ENCODE peak calls at places on chromosome 17, in ten cellular contexts. C is IMR-90, H is uterus, P is spleen, B is tibial nerve, D is colonic mucosa, M is sigmoid colon, O is heart left ventricle, J is keratinocyte, G is GM06990. I is an unnamed sample. For H3K36me3 and H3K27me3, the result is how much of the 10 kb centered on the place peaks cover.

GRCh38 chr17:59165933-59166342 is 10.4 kb downstream of the PRR11 start:
- DNase-seq in C (peak), H (no peak), P (no peak), B (peak), D (no peak), M (no peak), O (no peak), J (no peak), G (peak), I (no peak)

GRCh38 chr17:49469831-49470568 is 25.1 kb upstream of the NGFR start:
- DNase-seq in C (no peak), H (no peak), P (no peak), B (no peak), D (peak), M (no peak), O (no peak), J (no peak), G (no peak), I (no peak)

GRCh38 chr17:38509772-38510423 is 81.6 kb downstream of the ARHGAP23 start:
- DNase-seq in C (no peak), H (no peak), P (no peak), B (no peak), D (no peak), M (no peak), O (peak), J (no peak), G (no peak), I (no peak)

GRCh38 chr17:39603304-39604016 is 4.3 kb downstream of the NEUROD2 start:
- DNase-seq in C (no peak), H (no peak), P (no peak), B (no peak), D (no peak), M (no peak), O (no peak), J (no peak), G (no peak), I (no peak)

GRCh38 chr17:8375738-8376259 is 705 bp downstream of the KRABD2 start:
- DNase-seq in C (peak), H (no peak), P (no peak), B (no peak), D (peak), M (no peak), O (no peak), J (no peak), G (no peak), I (no peak)

GRCh38 chr17:1989135-1989534 is 36.0 kb downstream of the RTN4RL1 start:
- DNase-seq in C (peak), H (peak), P (no peak), B (peak), D (no peak), M (peak), O (no peak), J (peak), G (no peak), I (peak)

GRCh38 chr17:17785407-17785806 is 51.4 kb downstream of the SREBF1 start:
- DNase-seq in C (no peak), H (no peak), P (no peak), B (no peak), D (no peak), M (no peak), O (peak), J (no peak), G (no peak), I (no peak)

GRCh38 chr17:46866747-46867146 is 15.4 kb downstream of the WNT9B start:
- DNase-seq in C (no peak), H (no peak), P (no peak), B (no peak), D (no peak), M (no peak), O (no peak), J (no peak), G (no peak), I (no peak)

GRCh38 chr17:38982858-38983746 is 15.9 kb upstream of the FBXO47 start:
- DNase-seq in C (peak), H (peak), P (no peak), B (peak), D (peak), M (peak), O (no peak), J (peak), G (no peak), I (no peak)

GRCh38 chr17:38592487-38592886 is 13.3 kb downstream of the SRCIN1 start:
- DNase-seq in C (no peak), H (no peak), P (no peak), B (no peak), D (no peak), M (no peak), O (no peak), J (no peak), G (no peak), I (no peak)

GRCh38 chr17:47875011-47875471 is 21.0 kb upstream of the SP2 start:
- DNase-seq in C (no peak), H (no peak), P (no peak), B (no peak), D (no peak), M (no peak), O (peak), J (no peak), G (no peak), I (no peak)

GRCh38 chr17:27804113-27804512 is 3.8 kb upstream of the NOS2 start:
- DNase-seq in C (no peak), H (no peak), P (no peak), B (no peak), D (no peak), M (no peak), O (no peak), J (no peak), G (no peak), I (no peak)

GRCh38 chr17:50181155-50181554 is 15.3 kb downstream of the SGCA start:
- DNase-seq in C (no peak), H (no peak), P (no peak), B (no peak), D (no peak), M (no peak), O (no peak), J (no peak), G (no peak), I (no peak)

GRCh38 chr17:18332909-18333489 is 17.9 kb downstream of the SMCR8 start:
- DNase-seq in C (peak), H (no peak), P (no peak), B (no peak), D (no peak), M (no peak), O (no peak), J (no peak), G (no peak), I (no peak)

GRCh38 chr17:34769049-34769448 is 189.7 kb downstream of the TMEM132E start:
- DNase-seq in C (no peak), H (no peak), P (no peak), B (no peak), D (no peak), M (no peak), O (no peak), J (no peak), G (no peak), I (no peak)

GRCh38 chr17:1577657-1578428 is 15.3 kb upstream of the PITPNA start:
- DNase-seq in C (no peak), H (no peak), P (peak), B (no peak), D (no peak), M (no peak), O (no peak), J (no peak), G (no peak), I (no peak)

GRCh38 chr17:2703606-2704005 is 8.0 kb downstream of the CLUH start:
- DNase-seq in C (no peak), H (no peak), P (no peak), B (no peak), D (no peak), M (no peak), O (peak), J (no peak), G (no peak), I (no peak)

GRCh38 chr17:4162775-4163498 is 19.9 kb downstream of the CYB5D2 start:
- DNase-seq in C (peak), H (no peak), P (no peak), B (no peak), D (no peak), M (no peak), O (no peak), J (no peak), G (no peak), I (no peak)

DNA sequence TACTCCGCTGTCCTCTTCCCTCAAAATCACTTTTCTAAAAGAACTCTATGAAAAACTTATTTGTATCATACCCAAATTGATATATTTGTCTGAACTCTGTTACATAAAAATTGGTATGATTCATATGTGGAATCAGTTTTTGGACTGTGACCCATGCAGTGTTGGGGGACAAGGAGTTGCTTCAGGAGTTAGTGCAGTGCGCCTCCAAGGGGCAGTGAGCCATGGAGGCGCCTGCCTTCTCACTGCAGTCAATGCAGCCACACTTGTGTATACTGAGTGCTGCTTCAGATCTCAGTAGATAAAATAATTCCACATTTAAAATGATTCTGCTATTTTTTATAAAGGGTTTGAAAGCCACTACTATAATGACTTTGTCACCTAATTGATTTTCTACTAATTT is 32.5 kb downstream of the DGKE start:
- DNase-seq in C (no peak), H (no peak), P (no peak), B (no peak), D (no peak), M (no peak), O (no peak), J (no peak), G (no peak), I (no peak)
- TF ChIP-seq CTCF in C (no peak), H (no peak), P (no peak), B (no peak), D (no peak), M (no peak), O (no peak), J (peak), G (no peak), I (no peak)

GRCh38 chr17:35825206-35825605 is 15.9 kb downstream of the TAF15 start:
- DNase-seq in C (no peak), H (no peak), P (no peak), B (no peak), D (no peak), M (no peak), O (no peak), J (no peak), G (no peak), I (no peak)
- H3K36me3 ChIP-seq in C (under half), H (under half), P (under half), B (under half), D (under half), M (under half), O (half or more), J (under half), G (under half), I (under half)

GRCh38 chr17:77745702-77746101 is 212.8 kb upstream of the TNRC6C start:
- DNase-seq in C (no peak), H (no peak), P (no peak), B (no peak), D (no peak), M (peak), O (no peak), J (no peak), G (no peak), I (no peak)
- H3K27me3 ChIP-seq in C (under half), H (under half), P (under half), B (under half), D (under half), M (under half), O (under half), J (under half), G (under half), I (under half)

DNA sequence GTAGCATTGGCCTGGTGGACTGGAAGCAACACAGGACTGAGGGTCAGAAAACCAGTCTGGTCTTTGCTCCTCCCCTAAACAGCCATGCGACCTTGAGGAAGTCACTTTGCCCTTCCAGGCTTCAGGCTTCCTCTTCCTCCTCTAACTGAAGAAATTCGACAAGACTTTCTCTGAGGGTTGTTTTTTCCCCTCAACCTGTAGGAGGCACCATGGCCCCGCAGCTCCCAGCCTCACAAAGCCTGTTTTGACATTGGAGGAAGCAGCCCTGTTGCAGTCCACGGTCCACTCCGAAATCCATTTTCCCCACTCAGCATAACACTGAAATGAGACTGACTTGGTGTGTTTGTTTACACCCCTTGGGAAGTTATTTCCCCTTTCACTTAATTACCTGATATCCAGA is 41.2 kb upstream of the PIRT start:
- DNase-seq in C (no peak), H (no peak), P (no peak), B (no peak), D (peak), M (no peak), O (peak), J (no peak), G (no peak), I (no peak)
- TF ChIP-seq CTCF in C (no peak), H (no peak), P (no peak), B (peak), D (peak), M (no peak), O (peak), J (peak), G (peak), I (no peak)

DNA sequence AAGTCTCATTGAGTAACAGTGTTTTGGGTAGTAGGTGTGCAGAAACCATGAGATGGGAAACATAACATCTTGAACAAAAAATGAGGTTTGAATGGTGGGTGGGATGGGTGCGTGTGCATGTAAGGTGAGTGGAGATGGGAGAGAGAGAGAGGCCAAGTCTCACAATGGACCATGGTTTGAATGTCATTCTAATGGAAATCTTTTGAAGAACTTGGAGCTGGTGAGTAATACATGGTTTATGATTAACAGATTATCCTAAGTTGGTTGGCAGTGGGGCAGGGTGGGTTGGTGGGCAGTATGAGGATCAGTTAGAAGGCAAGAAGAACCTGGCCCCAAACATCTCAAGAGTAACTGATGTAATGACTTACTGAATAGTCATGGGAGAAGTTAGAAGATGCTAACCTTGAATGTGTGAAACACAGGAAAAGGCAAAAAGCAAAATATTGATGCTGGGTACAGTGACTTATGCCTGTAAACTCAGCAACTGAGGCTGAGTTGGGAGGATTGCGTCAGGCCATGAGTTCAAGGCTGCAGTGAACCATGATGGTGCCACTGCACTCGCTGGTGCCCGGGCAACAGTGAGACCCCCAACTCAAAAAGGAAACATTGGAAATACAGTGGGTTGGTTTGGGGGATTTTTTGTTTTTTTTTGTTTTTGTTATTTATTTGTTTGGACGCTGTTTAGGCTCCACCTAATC is 32.7 kb downstream of the ZNF207 start:
- DNase-seq in C (no peak), H (no peak), P (no peak), B (no peak), D (no peak), M (no peak), O (no peak), J (no peak), G (no peak), I (no peak)
- H3K36me3 ChIP-seq in C (under half), H (under half), P (under half), B (under half), D (under half), M (under half), O (half or more), J (under half), G (under half), I (under half)

DNA sequence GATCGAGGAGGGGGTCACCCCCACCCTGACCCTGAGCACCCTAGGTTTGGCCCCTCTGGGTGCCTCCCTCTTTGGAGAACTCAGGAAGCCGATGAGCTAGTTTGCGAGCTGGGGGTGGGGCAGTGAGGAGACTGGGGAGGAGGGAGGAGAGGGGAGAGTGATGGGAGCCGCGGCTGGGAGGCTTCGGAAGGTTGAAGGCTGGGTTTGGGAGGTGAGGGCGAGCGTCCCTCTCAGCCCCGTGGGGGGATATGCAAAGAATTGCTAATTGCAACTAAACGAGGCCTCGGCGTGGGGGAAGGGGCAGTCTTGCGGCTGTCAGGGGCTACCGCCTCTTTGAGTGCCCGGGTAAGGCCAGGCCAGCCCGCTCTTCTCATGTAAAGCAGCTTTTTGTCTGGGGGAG is 17.6 kb upstream of the FZD2 start:
- DNase-seq in C (no peak), H (no peak), P (no peak), B (no peak), D (no peak), M (no peak), O (no peak), J (no peak), G (no peak), I (no peak)
- H3K27me3 ChIP-seq in C (under half), H (under half), P (under half), B (under half), D (under half), M (under half), O (under half), J (under half), G (under half), I (under half)

GRCh38 chr17:82913304-82914043 is 73.7 kb upstream of the ZNF750 start:
- DNase-seq in C (no peak), H (no peak), P (no peak), B (no peak), D (no peak), M (no peak), O (no peak), J (no peak), G (no peak), I (no peak)
- TF ChIP-seq CTCF in C (peak), H (no peak), P (no peak), B (peak), D (no peak), M (no peak), O (no peak), J (peak), G (no peak), I (no peak)

GRCh38 chr17:67359960-67360817 is 6.2 kb downstream of the PSMD12 start:
- DNase-seq in C (peak), H (no peak), P (no peak), B (no peak), D (no peak), M (no peak), O (no peak), J (no peak), G (no peak), I (no peak)
- H3K36me3 ChIP-seq in C (under half), H (under half), P (under half), B (under half), D (under half), M (under half), O (half or more), J (under half), G (under half), I (under half)

GRCh38 chr17:63452091-63452978 is 6.2 kb upstream of the CYB561 start:
- DNase-seq in C (no peak), H (no peak), P (no peak), B (no peak), D (no peak), M (no peak), O (no peak), J (no peak), G (no peak), I (no peak)
- H3K27me3 ChIP-seq in C (under half), H (under half), P (under half), B (under half), D (under half), M (under half), O (under half), J (under half), G (under half), I (under half)

I was measured in BJ.